ENCODE peak calls at places on chromosomes 7 and 10, in nine cellular contexts. S is foreskin fibroblast, P is fibroblast of pulmonary artery, J is upper lobe of right lung, I is hepatocyte, D is bronchial epithelial cell, Y is transverse colon, L is brain microvascular endothelial cell, N is tibial nerve. B is an unnamed sample.

GRCh38 chr7:716212-716611 is 10.3 kb upstream of the DNAAF5 start:
- DNase-seq in S (no peak), P (no peak), J (no peak), I (peak), D (no peak), Y (no peak), L (no peak), N (no peak), B (no peak)

GRCh38 chr7:133355325-133355708 is 102.4 kb downstream of the EXOC4 start:
- DNase-seq in S (peak), P (peak), J (no peak), I (no peak), D (peak), Y (no peak), L (peak), N (no peak), B (no peak)

GRCh38 chr7:117217121-117217520 is 105.7 kb downstream of the WNT2 start:
- DNase-seq in S (no peak), P (no peak), J (no peak), I (no peak), D (no peak), Y (no peak), L (no peak), N (no peak), B (no peak)

GRCh38 chr7:30971440-30971839 is 7.7 kb downstream of the GHRHR start:
- DNase-seq in S (no peak), P (no peak), J (no peak), I (no peak), D (no peak), Y (no peak), L (no peak), N (no peak), B (no peak)

GRCh38 chr7:141074162-141074989 is 512 bp downstream of the TMEM178B start:
- DNase-seq in S (peak), P (no peak), J (peak), I (peak), D (no peak), Y (no peak), L (no peak), N (no peak), B (no peak)

GRCh38 chr7:107659666-107660065 is 962 bp upstream of the SLC26A4 start:
- DNase-seq in S (peak), P (peak), J (no peak), I (no peak), D (peak), Y (no peak), L (peak), N (no peak), B (peak)

GRCh38 chr10:97842658-97843295 is 6.9 kb upstream of the GOLGA7B start:
- DNase-seq in S (no peak), P (peak), J (no peak), I (no peak), D (no peak), Y (no peak), L (no peak), N (no peak), B (no peak)

GRCh38 chr10:43998021-43998809 is 349.5 kb upstream of the ZNF32 start:
- DNase-seq in S (peak), P (peak), J (no peak), I (no peak), D (no peak), Y (no peak), L (no peak), N (no peak), B (no peak)

GRCh38 chr7:133029463-133029862 is 52.4 kb downstream of the CHCHD3 start:
- DNase-seq in S (no peak), P (no peak), J (no peak), I (no peak), D (no peak), Y (no peak), L (no peak), N (no peak), B (no peak)

GRCh38 chr7:42274052-42274451 is 37.0 kb upstream of the GLI3 start:
- DNase-seq in S (peak), P (peak), J (no peak), I (no peak), D (peak), Y (no peak), L (peak), N (no peak), B (no peak)

GRCh38 chr7:1811850-1812692 is 142.0 kb downstream of the ELFN1 start:
- DNase-seq in S (no peak), P (no peak), J (peak), I (peak), D (peak), Y (no peak), L (no peak), N (no peak), B (no peak)

GRCh38 chr10:50358925-50359687 is 107.8 kb upstream of the ASAH2 start:
- DNase-seq in S (no peak), P (no peak), J (no peak), I (no peak), D (no peak), Y (no peak), L (no peak), N (no peak), B (no peak)

GRCh38 chr10:79405221-79405994 is 40.0 kb downstream of the ZCCHC24 start:
- DNase-seq in S (no peak), P (no peak), J (peak), I (peak), D (no peak), Y (peak), L (no peak), N (no peak), B (no peak)

GRCh38 chr7:116398672-116399071 is 100.9 kb upstream of the CAV2 start:
- DNase-seq in S (no peak), P (no peak), J (no peak), I (no peak), D (no peak), Y (no peak), L (no peak), N (no peak), B (no peak)

GRCh38 chr10:128163701-128164100 is 37.5 kb upstream of the MKI67 start:
- DNase-seq in S (no peak), P (no peak), J (no peak), I (no peak), D (peak), Y (no peak), L (no peak), N (no peak), B (no peak)

GRCh38 chr10:122469848-122470247 is 8.5 kb downstream of the HTRA1 start:
- DNase-seq in S (no peak), P (no peak), J (no peak), I (no peak), D (no peak), Y (no peak), L (no peak), N (no peak), B (no peak)

GRCh38 chr7:127245582-127245981 is 7.2 kb downstream of the GRM8 start:
- DNase-seq in S (no peak), P (no peak), J (no peak), I (no peak), D (no peak), Y (no peak), L (no peak), N (no peak), B (no peak)

GRCh38 chr7:102450242-102450641 is 14.4 kb downstream of the ALKBH4 start:
- DNase-seq in S (no peak), P (no peak), J (no peak), I (no peak), D (no peak), Y (peak), L (no peak), N (no peak), B (no peak)

GRCh38 chr7:101911011-101911799 is 93.8 kb downstream of the CUX1 start:
- DNase-seq in S (no peak), P (no peak), J (peak), I (peak), D (no peak), Y (no peak), L (no peak), N (no peak), B (no peak)

GRCh38 chr10:104434601-104435000 is 81.0 kb downstream of the CFAP58 start:
- DNase-seq in S (no peak), P (no peak), J (no peak), I (no peak), D (peak), Y (no peak), L (peak), N (no peak), B (no peak)

GRCh38 chr10:83222832-83223742 is 916.2 kb upstream of the GHITM start:
- DNase-seq in S (no peak), P (no peak), J (no peak), I (no peak), D (no peak), Y (no peak), L (no peak), N (no peak), B (no peak)

GRCh38 chr7:38659931-38660330 is 28.8 kb upstream of the AMPH start:
- DNase-seq in S (no peak), P (no peak), J (no peak), I (no peak), D (no peak), Y (no peak), L (no peak), N (no peak), B (no peak)

GRCh38 chr10:33876547-33877400 is 542.3 kb upstream of the NRP1 start:
- DNase-seq in S (no peak), P (peak), J (no peak), I (peak), D (peak), Y (peak), L (no peak), N (peak), B (no peak)

GRCh38 chr10:117621196-117621595 is 78.7 kb downstream of the EMX2 start:
- DNase-seq in S (no peak), P (no peak), J (no peak), I (no peak), D (no peak), Y (no peak), L (no peak), N (no peak), B (no peak)

GRCh38 chr7:15389073-15389472 is 172.7 kb downstream of the AGMO start:
- DNase-seq in S (no peak), P (no peak), J (no peak), I (no peak), D (peak), Y (no peak), L (no peak), N (no peak), B (no peak)

GRCh38 chr10:78847486-78847885 is 221.3 kb upstream of the ZMIZ1 start:
- DNase-seq in S (no peak), P (no peak), J (no peak), I (no peak), D (no peak), Y (no peak), L (no peak), N (no peak), B (no peak)

GRCh38 chr10:63110940-63111339 is 22.2 kb upstream of the NRBF2 start:
- DNase-seq in S (no peak), P (no peak), J (no peak), I (no peak), D (no peak), Y (no peak), L (no peak), N (no peak), B (no peak)

GRCh38 chr7:16078076-16078952 is 343.0 kb downstream of the CRPPA start:
- DNase-seq in S (peak), P (peak), J (no peak), I (peak), D (peak), Y (no peak), L (peak), N (peak), B (no peak)

GRCh38 chr10:12348870-12349627 is at the start of gene CAMK1D:
- DNase-seq in S (peak), P (peak), J (peak), I (peak), D (peak), Y (peak), L (peak), N (peak), B (no peak)
- TF ChIP-seq CTCF in S (peak), P (no peak), J (peak), I (peak), D (peak), Y (peak), L (peak), N (peak), B (peak)

DNA sequence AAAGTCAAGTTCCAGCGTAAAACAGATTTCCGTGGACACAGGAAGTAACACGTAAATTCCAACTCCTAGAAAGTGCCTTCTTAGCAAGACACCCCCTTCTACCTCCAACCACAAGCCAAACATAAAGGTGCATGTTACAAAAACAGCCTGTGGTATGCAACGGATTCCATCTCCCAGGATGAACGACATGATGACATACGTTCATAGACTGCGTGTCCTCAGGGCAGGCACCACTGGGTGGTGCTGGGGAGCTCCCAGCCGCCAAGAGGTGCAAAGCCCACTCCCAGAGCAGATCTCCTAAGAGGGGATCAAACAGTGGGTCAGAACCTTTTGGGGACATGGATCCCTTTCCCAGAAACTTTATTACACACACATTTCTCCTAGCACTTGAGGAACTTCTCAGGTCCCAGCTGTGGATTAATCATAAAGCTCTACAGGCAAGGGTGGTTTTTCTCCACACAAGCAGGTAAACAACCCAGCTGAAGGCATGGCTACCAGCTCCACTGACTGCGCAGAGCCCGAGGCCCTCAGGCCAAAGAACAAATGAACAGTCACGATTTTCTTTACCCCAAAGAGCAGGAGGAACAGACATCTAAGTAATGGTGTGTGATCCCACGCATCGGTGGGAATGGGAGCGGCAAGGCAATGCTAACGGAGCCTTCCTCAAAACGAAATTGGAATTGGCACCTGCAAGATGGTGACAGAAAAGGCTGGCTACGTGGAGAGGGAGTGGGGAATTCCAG is 13.8 kb downstream of the PSAP start:
- DNase-seq in S (no peak), P (peak), J (no peak), I (no peak), D (no peak), Y (no peak), L (no peak), N (no peak), B (no peak)
- H3K4me3 ChIP-seq in S (no peak), P (no peak), J (no peak), I (no peak), D (no peak), Y (no peak), L (no peak), N (no peak), B (no peak)

DNA sequence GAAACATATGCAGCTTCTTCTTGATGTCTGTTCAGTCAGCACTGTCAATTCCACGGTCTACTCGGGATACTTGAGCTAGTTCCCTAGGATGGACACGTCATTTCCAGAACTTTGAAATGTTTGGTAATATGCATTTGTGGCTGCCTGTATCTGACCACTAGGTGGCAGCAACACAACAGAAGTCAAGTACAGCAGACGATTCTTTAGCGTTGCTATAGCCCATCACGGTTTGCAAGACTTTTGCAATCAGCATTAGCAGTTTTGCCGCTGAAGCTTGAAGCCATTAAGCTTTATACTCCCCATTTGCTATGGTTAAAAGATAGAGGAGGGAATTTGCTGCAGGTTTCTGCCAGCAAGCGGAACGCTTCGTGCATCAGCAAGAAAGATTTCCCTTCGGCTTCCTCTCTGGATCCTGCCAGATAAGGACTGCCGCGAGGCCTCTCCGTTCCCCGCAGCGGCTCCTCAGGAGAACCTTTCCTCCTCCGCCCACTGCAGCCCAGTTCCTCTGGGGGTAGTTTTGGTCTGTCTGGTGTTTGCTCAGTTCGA is 63.5 kb downstream of the ABCC2 start:
- DNase-seq in S (peak), P (peak), J (no peak), I (peak), D (peak), Y (peak), L (peak), N (peak), B (peak)
- TF ChIP-seq CTCF in S (peak), P (peak), J (peak), I (peak), D (peak), Y (peak), L (peak), N (peak), B (peak)

GRCh38 chr10:31648966-31649365 is 279.7 kb downstream of the ARHGAP12 start:
- DNase-seq in S (no peak), P (no peak), J (no peak), I (no peak), D (no peak), Y (no peak), L (no peak), N (no peak), B (no peak)

GRCh38 chr10:31647861-31648260 is 280.8 kb downstream of the ARHGAP12 start:
- DNase-seq in S (no peak), P (no peak), J (no peak), I (no peak), D (no peak), Y (no peak), L (no peak), N (no peak), B (no peak)

GRCh38 chr10:31646519-31646918 is 282.1 kb downstream of the ARHGAP12 start:
- DNase-seq in S (no peak), P (no peak), J (no peak), I (no peak), D (peak), Y (no peak), L (no peak), N (no peak), B (no peak)

GRCh38 chr10:31652038-31652437 is 276.6 kb downstream of the ARHGAP12 start:
- DNase-seq in S (no peak), P (no peak), J (no peak), I (no peak), D (no peak), Y (no peak), L (no peak), N (no peak), B (no peak)

DNA sequence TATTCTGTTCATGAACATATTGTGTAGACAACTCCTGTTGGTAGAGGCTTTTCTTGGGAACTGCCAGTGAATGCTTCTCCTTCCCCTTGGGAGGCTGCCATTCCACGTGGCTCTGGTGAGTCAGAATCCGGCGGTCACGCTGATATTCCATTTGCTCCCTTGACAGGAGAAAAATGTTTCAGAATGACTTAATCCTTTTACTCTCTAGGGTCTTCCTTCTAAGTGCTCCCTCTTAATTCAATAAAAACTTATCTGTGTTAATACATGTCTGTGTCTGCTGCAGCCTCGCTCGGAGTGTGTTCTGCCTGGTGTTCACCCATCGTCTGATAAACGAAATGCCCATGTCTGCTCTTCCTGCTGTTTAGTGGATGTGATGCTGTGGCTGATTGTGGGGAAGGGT is 278.6 kb downstream of the ARHGAP12 start:
- DNase-seq in S (peak), P (peak), J (no peak), I (peak), D (no peak), Y (peak), L (peak), N (peak), B (peak)
- H3K4me3 ChIP-seq in S (no peak), P (peak), J (no peak), I (no peak), D (no peak), Y (no peak), L (no peak), N (no peak), B (no peak)

GRCh38 chr7:144784943-144785342 is 50.9 kb downstream of the TPK1 start:
- DNase-seq in S (no peak), P (peak), J (no peak), I (no peak), D (no peak), Y (no peak), L (peak), N (peak), B (no peak)

GRCh38 chr7:144786079-144786478 is 49.8 kb downstream of the TPK1 start:
- DNase-seq in S (no peak), P (no peak), J (no peak), I (no peak), D (no peak), Y (no peak), L (no peak), N (no peak), B (no peak)

GRCh38 chr7:144785491-144785890 is 50.4 kb downstream of the TPK1 start:
- DNase-seq in S (no peak), P (no peak), J (no peak), I (no peak), D (no peak), Y (no peak), L (no peak), N (no peak), B (no peak)

GRCh38 chr7:144787127-144787526 is 48.7 kb downstream of the TPK1 start:
- DNase-seq in S (no peak), P (no peak), J (no peak), I (no peak), D (no peak), Y (no peak), L (no peak), N (no peak), B (no peak)

DNA sequence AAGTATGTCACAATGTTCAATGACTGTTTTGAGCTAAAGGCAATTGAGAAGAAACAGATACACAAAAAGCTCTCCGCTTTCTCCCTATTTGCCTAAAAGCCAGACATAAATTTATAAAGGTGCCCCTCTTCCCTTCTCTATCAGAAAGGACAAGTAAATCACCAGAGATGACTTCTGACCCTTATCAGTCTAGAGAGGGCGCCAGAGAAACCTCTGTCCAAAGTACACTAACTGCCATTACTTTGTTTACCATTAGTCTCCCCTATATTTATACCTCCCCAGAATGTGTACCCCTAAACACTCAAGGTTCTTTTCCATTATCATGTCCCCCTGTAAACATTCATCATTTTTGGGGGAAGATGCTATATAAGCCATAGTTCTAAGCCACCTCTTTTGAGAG is 49.3 kb downstream of the TPK1 start:
- DNase-seq in S (no peak), P (no peak), J (no peak), I (no peak), D (no peak), Y (no peak), L (no peak), N (no peak), B (no peak)
- TF ChIP-seq CTCF in S (no peak), P (peak), J (no peak), I (peak), D (peak), Y (no peak), L (peak), N (no peak), B (no peak)

GRCh38 chr7:100120518-100121085 is 1.2 kb downstream of the CNPY4 start:
- DNase-seq in S (no peak), P (no peak), J (no peak), I (no peak), D (no peak), Y (no peak), L (no peak), N (no peak), B (no peak)
- H3K4me3 ChIP-seq in S (peak), P (peak), J (peak), I (peak), D (no peak), Y (peak), L (peak), N (peak), B (peak)

GRCh38 chr10:59090804-59091203 is 85.6 kb upstream of the PHYHIPL start:
- DNase-seq in S (no peak), P (no peak), J (no peak), I (no peak), D (no peak), Y (no peak), L (no peak), N (no peak), B (no peak)
- TF ChIP-seq CTCF in S (no peak), P (no peak), J (no peak), I (no peak), D (no peak), Y (no peak), L (no peak), N (no peak), B (no peak)

DNA sequence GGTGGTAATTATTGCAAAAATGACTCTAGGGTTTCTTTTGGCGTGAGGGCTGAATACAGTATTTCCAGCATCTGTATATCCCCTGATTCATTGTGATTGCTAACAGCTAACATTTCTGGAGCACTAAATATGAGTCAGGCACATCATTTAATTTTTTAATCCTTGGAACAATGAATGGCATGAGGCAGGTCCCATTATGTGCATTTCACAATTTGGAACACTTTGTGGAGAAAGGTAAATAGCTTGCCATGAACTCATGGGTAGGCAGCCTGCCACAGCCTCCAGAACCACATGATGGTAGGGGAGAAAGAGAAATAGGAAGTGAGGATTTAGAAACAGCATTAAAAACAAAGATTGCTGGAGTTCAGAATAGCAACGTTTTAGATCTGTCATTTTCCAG is 1.7 kb downstream of the NPTX2 start:
- DNase-seq in S (no peak), P (no peak), J (no peak), I (no peak), D (peak), Y (no peak), L (no peak), N (no peak), B (no peak)
- H3K4me3 ChIP-seq in S (no peak), P (peak), J (no peak), I (no peak), D (no peak), Y (no peak), L (no peak), N (no peak), B (no peak)